ENCODE peak calls at places on chromosomes 11 and 22, in eight cellular contexts. D is left cardiac atrium; Q is T-helper 17 cell; N is pancreas; W is sciatic nerve; A is left ventricle myocardium superior; K is body of pancreas; X is CD8-positive, alpha-beta T cell. J is an unnamed sample.

GRCh38 chr11:61972796-61973602 is 5.6 kb upstream of the FTH1 start:
- ATAC-seq in D (no peak), Q (peak; percentile 47), N (peak; percentile 30), W (peak; percentile 54), A (peak; percentile 8), K (peak; percentile 36), X (peak; percentile 6), J (peak; percentile 14)

GRCh38 chr22:35889071-35889470 is 139.6 kb downstream of the RBFOX2 start:
- ATAC-seq in D (no peak), Q (no peak), N (no peak), W (no peak), A (no peak), K (no peak), X (no peak), J (no peak)

GRCh38 chr11:10305262-10305963 is 540 bp downstream of the ADM start:
- ATAC-seq in D (peak; percentile 24), Q (no peak), N (peak; percentile 8), W (no peak), A (peak; percentile 19), K (no peak), X (no peak), J (no peak)

GRCh38 chr22:39612811-39613548 is 42.4 kb downstream of the CACNA1I start:
- ATAC-seq in D (no peak), Q (peak; percentile 64), N (no peak), W (no peak), A (no peak), K (no peak), X (peak; percentile 54), J (no peak)

GRCh38 chr11:69826773-69827172 is 7.6 kb upstream of the FGF3 start:
- ATAC-seq in D (no peak), Q (no peak), N (no peak), W (no peak), A (no peak), K (no peak), X (no peak), J (no peak)

GRCh38 chr11:28539239-28540025 is 431.2 kb downstream of the METTL15 start:
- ATAC-seq in D (no peak), Q (no peak), N (no peak), W (no peak), A (no peak), K (no peak), X (no peak), J (no peak)

GRCh38 chr11:60923800-60924109 is 505 bp upstream of the TMEM132A start:
- ATAC-seq in D (no peak), Q (no peak), N (peak; percentile 22), W (peak; percentile 14), A (peak; percentile 11), K (no peak), X (no peak), J (no peak)

GRCh38 chr11:78230161-78230877 is 41.6 kb downstream of the USP35 start:
- ATAC-seq in D (peak; percentile 67), Q (no peak), N (no peak), W (no peak), A (peak; percentile 92), K (no peak), X (no peak), J (no peak)

GRCh38 chr11:133697603-133698002 is 147.7 kb downstream of the SPATA19 start:
- ATAC-seq in D (no peak), Q (no peak), N (no peak), W (no peak), A (peak; percentile 67), K (no peak), X (no peak), J (no peak)

GRCh38 chr22:39360674-39361413 is 11.1 kb downstream of the SYNGR1 start:
- ATAC-seq in D (no peak), Q (no peak), N (peak; percentile 60), W (no peak), A (no peak), K (peak; percentile 82), X (no peak), J (no peak)

GRCh38 chr11:66101055-66101454 is 31.0 kb downstream of the PACS1 start:
- ATAC-seq in D (no peak), Q (peak; percentile 65), N (no peak), W (no peak), A (no peak), K (no peak), X (peak; percentile 64), J (no peak)

GRCh38 chr11:46260161-46260560 is 17.3 kb upstream of the CREB3L1 start:
- ATAC-seq in D (no peak), Q (no peak), N (no peak), W (no peak), A (no peak), K (no peak), X (no peak), J (no peak)

GRCh38 chr11:101195294-101195693 is 65.7 kb upstream of the PGR start:
- ATAC-seq in D (no peak), Q (no peak), N (no peak), W (no peak), A (no peak), K (no peak), X (no peak), J (no peak)

GRCh38 chr22:21921184-21921721 is 31.4 kb downstream of the PPM1F start:
- ATAC-seq in D (no peak), Q (no peak), N (peak; percentile 38), W (no peak), A (no peak), K (peak; percentile 14), X (no peak), J (no peak)